ENCODE peak calls at places on chromosomes 4 and X, in five cellular contexts. R is K562, L is GM12878, F is A549, W is HepG2. I is an unnamed sample.

GRCh38 chr4:185381794-185382193 is 13.9 kb downstream of the LRP2BP start:
- DNase-seq in W (peak), F (no peak), L (no peak), R (no peak), I (peak)

GRCh38 chrX:123968383-123969050 is 7.0 kb downstream of the STAG2 start:
- DNase-seq in R (no peak), F (no peak), W (no peak), L (no peak), I (no peak)

GRCh38 chr4:96675916-96676315 is 836.0 kb downstream of the PDHA2 start:
- DNase-seq in R (no peak), F (no peak), L (no peak), W (no peak), I (no peak)

GRCh38 chr4:185137233-185137925 is 5.7 kb upstream of the SLC25A4 start:
- DNase-seq in R (no peak), W (no peak), F (no peak), L (no peak), I (no peak)

GRCh38 chr4:140724780-140725179 is 31.4 kb downstream of the TBC1D9 start:
- DNase-seq in R (no peak), L (no peak), F (no peak), W (no peak), I (peak)

GRCh38 chr4:86387013-86387412 is 27.2 kb upstream of the MAPK10 start:
- DNase-seq in W (no peak), R (no peak), L (no peak), F (no peak), I (no peak)

GRCh38 chr4:78902313-78902712 is 36.9 kb downstream of the PAQR3 start:
- DNase-seq in R (no peak), L (no peak), W (peak), F (no peak), I (no peak)

GRCh38 chr4:153166971-153167501 is 37.2 kb upstream of the TRIM2 start:
- DNase-seq in R (no peak), L (no peak), F (no peak), W (peak), I (peak)

GRCh38 chr4:62816566-62816965 is 1592.7 kb downstream of the TECRL start:
- DNase-seq in W (no peak), R (no peak), L (no peak), F (no peak), I (no peak)

GRCh38 chr4:101961144-101961543 is 170.6 kb downstream of the BANK1 start:
- DNase-seq in L (no peak), W (no peak), R (no peak), F (peak), I (no peak)

GRCh38 chr4:127484101-127484500 is 148.7 kb upstream of the INTU start:
- DNase-seq in W (no peak), L (no peak), R (no peak), F (no peak), I (no peak)

GRCh38 chr4:188822698-188823097 is 683.5 kb downstream of the TRIML1 start:
- DNase-seq in F (peak), W (no peak), L (no peak), R (no peak), I (no peak)

GRCh38 chr4:90220453-90220852 is 93.3 kb downstream of the CCSER1 start:
- DNase-seq in W (no peak), L (no peak), F (no peak), R (no peak), I (no peak)

GRCh38 chr4:89583106-89583505 is 253.9 kb downstream of the SNCA start:
- DNase-seq in R (no peak), L (no peak), F (no peak), W (no peak), I (no peak)

GRCh38 chr4:5366421-5366820 is 315.1 kb downstream of the STK32B start:
- DNase-seq in R (no peak), F (peak), W (no peak), L (no peak), I (peak)

GRCh38 chrX:102959471-102959870 is 22.4 kb downstream of the RAB40AL start:
- DNase-seq in F (no peak), L (no peak), R (no peak), W (no peak), I (peak)

GRCh38 chrX:75038925-75039324 is 113.7 kb upstream of the NEXMIF start:
- DNase-seq in W (peak), L (peak), R (no peak), F (peak), I (peak)

GRCh38 chr4:1465173-1466033 is 59.2 kb upstream of the NKX1-1 start:
- DNase-seq in F (no peak), L (no peak), W (no peak), R (no peak), I (no peak)

GRCh38 chr4:17722361-17722710 is 59.1 kb downstream of the FAM184B start:
- DNase-seq in W (no peak), L (no peak), R (no peak), F (no peak), I (no peak)

GRCh38 chr4:186746581-186746980 is 22.9 kb upstream of the FAT1 start:
- DNase-seq in L (no peak), R (no peak), F (no peak), W (no peak), I (peak)

GRCh38 chrX:107701493-107702121 is 73.3 kb downstream of the PRPS1 start:
- DNase-seq in W (no peak), R (no peak), L (no peak), F (no peak), I (no peak)

GRCh38 chr4:982814-983213 is 4.0 kb upstream of the IDUA start:
- DNase-seq in F (no peak), W (no peak), R (no peak), L (no peak), I (no peak)

GRCh38 chrX:47156611-47157520 is 11.8 kb downstream of the RBM10 start:
- DNase-seq in R (no peak), L (no peak), F (no peak), W (no peak), I (no peak)

GRCh38 chrX:96692911-96693310 is 8.3 kb downstream of the DIAPH2 start:
- DNase-seq in W (no peak), R (no peak), F (no peak), L (no peak), I (no peak)

GRCh38 chrX:39674771-39675553 is 422.8 kb downstream of the BCOR start:
- DNase-seq in L (no peak), W (no peak), F (no peak), R (no peak), I (no peak)

GRCh38 chrX:39676434-39676833 is 421.3 kb downstream of the BCOR start:
- DNase-seq in R (no peak), F (no peak), L (no peak), W (no peak), I (no peak)

GRCh38 chrX:39677987-39678840 is 419.5 kb downstream of the BCOR start:
- DNase-seq in R (no peak), W (no peak), F (no peak), L (no peak), I (no peak)

GRCh38 chrX:39677585-39677984 is 420.2 kb downstream of the BCOR start:
- DNase-seq in W (no peak), F (no peak), L (no peak), R (no peak), I (no peak)

GRCh38 chrX:39675619-39676018 is 422.1 kb downstream of the BCOR start:
- DNase-seq in F (no peak), L (no peak), W (no peak), R (no peak), I (no peak)
- TF ChIP-seq SMC3 in F (no peak), L (no peak), W (no peak), R (no peak), I (no peak)

GRCh38 chr4:182715548-182715947 is 201.6 kb downstream of the DCTD start:
- DNase-seq in R (no peak), F (no peak), L (no peak), W (no peak), I (no peak)
- TF ChIP-seq POLR2A in R (no peak), F (no peak), L (no peak), W (no peak), I (no peak)

DNA sequence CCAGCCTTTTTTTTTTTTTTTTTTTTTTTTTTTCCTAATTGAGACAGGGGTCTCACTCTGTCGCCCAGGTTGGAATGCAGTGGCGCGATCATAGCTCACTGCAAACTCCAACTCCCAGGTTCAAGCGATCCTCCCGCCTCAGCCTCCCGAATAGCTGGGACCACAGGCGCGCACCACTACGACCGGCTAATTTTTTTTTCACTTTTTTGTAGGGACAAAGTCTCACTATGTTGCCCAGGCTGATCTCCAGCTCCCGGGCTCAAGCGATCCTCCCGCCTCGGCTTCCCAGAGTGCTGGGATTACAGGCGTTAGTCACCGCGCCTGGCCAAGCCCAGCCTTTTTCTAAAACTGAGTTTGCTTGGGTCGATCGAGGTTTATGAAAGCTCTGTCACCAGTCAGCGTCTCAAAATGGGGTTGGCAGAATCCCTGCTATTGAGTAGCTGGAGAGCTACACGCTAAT is 1.3 kb upstream of the OTUD5 start:
- DNase-seq in L (no peak), F (peak), R (no peak), W (peak), I (peak)
- TF ChIP-seq SMC3 in L (no peak), F (no peak), R (no peak), W (no peak), I (no peak)

GRCh38 chrX:129779747-129780146 is at the start of gene SASH3:
- DNase-seq in L (no peak), W (no peak), F (no peak), R (no peak), I (no peak)
- TF ChIP-seq POLR2A in L (peak), W (no peak), F (no peak), R (no peak), I (no peak)

GRCh38 chrX:65720580-65720979 is 53.1 kb downstream of the MSN start:
- DNase-seq in R (no peak), W (no peak), L (no peak), F (no peak), I (no peak)

GRCh38 chrX:65726708-65727107 is 59.3 kb downstream of the MSN start:
- DNase-seq in F (no peak), L (no peak), R (no peak), W (no peak), I (no peak)

GRCh38 chrX:65718538-65718937 is 51.1 kb downstream of the MSN start:
- DNase-seq in L (no peak), W (no peak), F (no peak), R (no peak), I (no peak)

GRCh38 chrX:65723706-65724105 is 56.3 kb downstream of the MSN start:
- DNase-seq in L (peak), R (no peak), W (no peak), F (no peak), I (peak)
- TF ChIP-seq SMC3 in L (no peak), R (no peak), W (no peak), F (no peak), I (no peak)

GRCh38 chrX:72663737-72664136 is 50.4 kb downstream of the PHKA1 start:
- DNase-seq in F (no peak), W (no peak), L (no peak), R (no peak), I (no peak)

GRCh38 chrX:72666451-72666850 is 47.7 kb downstream of the PHKA1 start:
- DNase-seq in R (no peak), L (no peak), W (no peak), F (no peak), I (peak)

GRCh38 chrX:72659726-72660125 is 54.4 kb downstream of the PHKA1 start:
- DNase-seq in F (no peak), R (no peak), L (no peak), W (no peak), I (no peak)

DNA sequence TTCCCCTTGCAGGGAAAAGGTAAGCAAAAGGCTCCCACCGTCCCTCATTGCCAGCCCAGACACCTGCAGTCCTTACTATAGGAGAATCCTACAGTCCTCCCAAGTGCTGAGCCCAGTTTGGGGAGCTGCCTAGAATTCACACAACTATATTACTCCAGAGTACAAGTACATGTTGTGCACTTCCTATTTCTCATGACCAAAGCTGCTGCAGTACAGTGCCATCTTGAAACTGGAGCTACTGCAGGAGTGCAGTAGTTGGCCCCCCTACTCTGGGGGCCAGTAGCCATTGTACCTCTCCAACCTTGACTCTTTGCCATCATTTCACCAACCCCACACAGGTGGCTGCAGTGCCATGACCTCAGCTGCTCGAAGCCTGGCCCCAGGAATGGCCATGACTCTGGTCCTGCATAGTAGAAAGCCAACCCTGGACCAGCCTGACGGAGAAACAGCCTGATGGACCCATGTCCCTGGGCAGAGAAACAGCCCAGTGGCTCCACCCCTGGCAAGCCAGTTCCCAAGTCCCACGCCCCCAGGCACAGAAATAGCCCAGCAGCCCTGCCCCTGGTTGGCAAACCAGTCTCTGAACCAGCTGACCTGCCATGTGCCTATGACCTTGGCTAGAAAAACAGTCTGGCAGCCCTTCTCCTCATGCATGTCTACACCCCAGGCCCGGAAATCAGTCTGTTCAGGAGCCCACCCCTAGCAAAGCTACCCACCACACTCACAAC is 51.9 kb downstream of the PHKA1 start:
- DNase-seq in W (no peak), R (no peak), L (no peak), F (no peak), I (no peak)
- TF ChIP-seq POLR2A in W (no peak), R (no peak), L (no peak), F (no peak), I (no peak)